ENCODE peak calls at places on chromosomes 7 and 10, in eight cellular contexts. O is GM23338, E is DND-41, T is endothelial cell of umbilical vein, U is neural progenitor cell, G is PC-3, C is hepatocyte, F is K562. B is an unnamed sample. For H4K20me1, the result is how much of the 10 kb centered on the place peaks cover.

GRCh38 chr10:78299861-78300453 is 266.3 kb downstream of the RPS24 start:
- DNase-seq in O (no peak), E (no peak), T (peak), U (no peak), G (no peak), C (no peak), F (no peak), B (no peak)

GRCh38 chr10:16756561-16757221 is 60.5 kb downstream of the RSU1 start:
- DNase-seq in O (no peak), E (no peak), T (no peak), U (no peak), G (no peak), C (no peak), F (no peak), B (peak)

GRCh38 chr7:146002431-146003078 is 114.0 kb upstream of the CNTNAP2 start:
- DNase-seq in O (no peak), E (no peak), T (no peak), U (no peak), G (peak), C (no peak), F (no peak), B (no peak)

GRCh38 chr7:130961128-130961601 is 227.2 kb upstream of the KLF14 start:
- DNase-seq in O (no peak), E (peak), T (no peak), U (no peak), G (no peak), C (no peak), F (no peak), B (peak)

GRCh38 chr7:6438427-6438826 is 9.3 kb downstream of the DAGLB start:
- DNase-seq in O (no peak), E (peak), T (peak), U (no peak), G (no peak), C (no peak), F (no peak), B (no peak)

GRCh38 chr7:107890493-107890961 is 456 bp upstream of the DLD start:
- DNase-seq in O (peak), E (no peak), T (no peak), U (no peak), G (peak), C (no peak), F (no peak), B (no peak)

GRCh38 chr10:72953687-72954086 is 919 bp downstream of the PLA2G12B start:
- DNase-seq in O (peak), E (no peak), T (no peak), U (peak), G (no peak), C (peak), F (no peak), B (no peak)

GRCh38 chr10:20040012-20040411 is 223.8 kb downstream of the PLXDC2 start:
- DNase-seq in O (no peak), E (no peak), T (no peak), U (no peak), G (no peak), C (peak), F (no peak), B (no peak)

GRCh38 chr10:99620713-99621453 is 644 bp upstream of the SLC25A28 start:
- DNase-seq in O (peak), E (peak), T (peak), U (peak), G (peak), C (peak), F (peak), B (peak)

GRCh38 chr10:31070691-31071090 is 39.0 kb upstream of the ZNF438 start:
- DNase-seq in O (no peak), E (peak), T (no peak), U (no peak), G (no peak), C (no peak), F (no peak), B (no peak)

GRCh38 chr7:47335557-47336177 is 246.2 kb downstream of the TNS3 start:
- DNase-seq in O (no peak), E (no peak), T (no peak), U (no peak), G (no peak), C (no peak), F (no peak), B (no peak)

GRCh38 chr7:127776776-127777390 is 124.9 kb downstream of the SND1 start:
- DNase-seq in O (no peak), E (no peak), T (no peak), U (no peak), G (no peak), C (no peak), F (no peak), B (peak)

GRCh38 chr10:49595713-49596492 is 14.2 kb upstream of the SLC18A3 start:
- DNase-seq in O (no peak), E (no peak), T (no peak), U (no peak), G (peak), C (no peak), F (no peak), B (no peak)

GRCh38 chr7:137462074-137462715 is 118.7 kb upstream of the PTN start:
- DNase-seq in O (no peak), E (no peak), T (peak), U (no peak), G (peak), C (no peak), F (no peak), B (peak)

GRCh38 chr7:22786290-22786932 is 36.2 kb downstream of the TOMM7 start:
- DNase-seq in O (no peak), E (no peak), T (no peak), U (peak), G (no peak), C (peak), F (no peak), B (no peak)

GRCh38 chr10:90306187-90306586 is 551.7 kb downstream of the HTR7 start:
- DNase-seq in O (no peak), E (no peak), T (peak), U (no peak), G (peak), C (no peak), F (no peak), B (peak)

GRCh38 chr7:32536585-32536984 is 41.3 kb downstream of the AVL9 start:
- DNase-seq in O (no peak), E (no peak), T (peak), U (no peak), G (peak), C (no peak), F (no peak), B (peak)

GRCh38 chr10:75765705-75766104 is 334.3 kb downstream of the LRMDA start:
- DNase-seq in O (no peak), E (no peak), T (no peak), U (peak), G (no peak), C (no peak), F (no peak), B (no peak)

GRCh38 chr7:22787936-22788335 is 34.7 kb downstream of the TOMM7 start:
- DNase-seq in O (no peak), E (no peak), T (no peak), U (no peak), G (no peak), C (no peak), F (no peak), B (no peak)

GRCh38 chr7:138773817-138774216 is 24.0 kb upstream of the TMEM213 start:
- DNase-seq in O (peak), E (no peak), T (no peak), U (peak), G (no peak), C (no peak), F (no peak), B (no peak)

GRCh38 chr10:75428434-75429158 is 2.8 kb upstream of the LRMDA start:
- DNase-seq in O (no peak), E (no peak), T (peak), U (no peak), G (peak), C (no peak), F (no peak), B (peak)

GRCh38 chr10:14396441-14397048 is 65.8 kb upstream of the FRMD4A start:
- DNase-seq in O (peak), E (no peak), T (no peak), U (no peak), G (peak), C (no peak), F (peak), B (peak)

GRCh38 chr7:111108526-111108925 is 17.6 kb downstream of the LRRN3 start:
- DNase-seq in O (no peak), E (no peak), T (no peak), U (no peak), G (peak), C (no peak), F (no peak), B (peak)

GRCh38 chr10:35306852-35307251 is 29.5 kb upstream of the CCNY start:
- DNase-seq in O (no peak), E (no peak), T (no peak), U (no peak), G (peak), C (peak), F (no peak), B (peak)

DNA sequence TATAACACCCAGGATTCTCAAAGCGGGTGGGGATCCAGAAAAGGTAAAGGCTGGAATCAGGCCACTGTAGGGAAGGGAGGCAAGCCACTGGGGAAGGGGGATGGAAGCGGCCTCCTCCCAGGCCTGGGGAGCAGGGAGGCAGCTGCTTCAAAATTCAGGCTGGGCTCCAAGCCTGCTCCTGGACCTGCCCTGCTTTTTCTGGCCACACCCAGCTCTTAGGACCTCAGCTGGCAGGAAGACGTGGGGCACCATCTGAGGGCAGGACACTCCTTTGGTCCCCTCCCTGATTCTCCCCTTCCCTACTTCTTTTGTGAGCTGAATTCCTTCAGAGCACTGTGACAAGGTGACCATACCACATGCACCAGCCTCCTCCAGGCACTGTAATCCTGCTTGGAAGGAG is 4.6 kb upstream of the LBX1 start:
- DNase-seq in O (peak), E (no peak), T (no peak), U (no peak), G (no peak), C (no peak), F (no peak), B (no peak)
- TF ChIP-seq EZH2 in O (peak), E (no peak), T (peak), U (no peak), G (no peak), C (no peak), F (no peak), B (no peak)

DNA sequence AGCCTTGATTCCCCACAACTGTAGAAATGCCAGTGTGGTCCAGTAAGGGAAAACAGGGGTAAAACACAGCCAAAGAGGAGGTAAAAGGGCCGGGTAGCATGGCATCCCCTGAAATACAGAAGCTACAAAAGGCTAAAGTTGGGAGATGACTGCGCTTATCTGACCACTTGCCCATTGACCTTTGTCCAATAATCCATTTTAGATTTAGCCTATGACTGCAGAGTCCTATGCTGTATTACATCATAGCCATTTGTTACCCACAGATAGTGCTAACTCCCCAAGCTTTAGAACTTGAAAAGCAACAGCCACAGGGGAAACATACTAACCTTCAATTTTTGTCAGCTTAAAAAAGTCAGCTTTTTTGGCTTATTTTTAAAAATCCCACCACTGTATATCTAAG is 26.2 kb downstream of the MTPN start:
- DNase-seq in O (no peak), E (no peak), T (no peak), U (no peak), G (no peak), C (no peak), F (no peak), B (no peak)
- H4K20me1 ChIP-seq in O (under half), E (under half), T (under half), U (under half), G (under half), C (under half), F (under half), B (under half)

GRCh38 chr7:139916717-139917395 is 87.8 kb downstream of the TBXAS1 start:
- DNase-seq in O (no peak), E (no peak), T (no peak), U (no peak), G (peak), C (no peak), F (no peak), B (no peak)
- H2AFZ ChIP-seq in O (no peak), E (no peak), T (no peak), U (no peak), G (peak), C (no peak), F (no peak), B (no peak)

GRCh38 chr7:151761256-151761655 is 115.7 kb downstream of the PRKAG2 start:
- DNase-seq in O (no peak), E (no peak), T (no peak), U (no peak), G (peak), C (no peak), F (peak), B (no peak)

GRCh38 chr7:151761957-151762356 is 115.0 kb downstream of the PRKAG2 start:
- DNase-seq in O (no peak), E (no peak), T (no peak), U (no peak), G (no peak), C (no peak), F (no peak), B (no peak)

GRCh38 chr7:151764056-151764920 is 112.6 kb downstream of the PRKAG2 start:
- DNase-seq in O (no peak), E (no peak), T (no peak), U (no peak), G (no peak), C (no peak), F (no peak), B (no peak)

GRCh38 chr7:151762501-151763245 is 114.2 kb downstream of the PRKAG2 start:
- DNase-seq in O (no peak), E (no peak), T (no peak), U (peak), G (no peak), C (no peak), F (no peak), B (no peak)

DNA sequence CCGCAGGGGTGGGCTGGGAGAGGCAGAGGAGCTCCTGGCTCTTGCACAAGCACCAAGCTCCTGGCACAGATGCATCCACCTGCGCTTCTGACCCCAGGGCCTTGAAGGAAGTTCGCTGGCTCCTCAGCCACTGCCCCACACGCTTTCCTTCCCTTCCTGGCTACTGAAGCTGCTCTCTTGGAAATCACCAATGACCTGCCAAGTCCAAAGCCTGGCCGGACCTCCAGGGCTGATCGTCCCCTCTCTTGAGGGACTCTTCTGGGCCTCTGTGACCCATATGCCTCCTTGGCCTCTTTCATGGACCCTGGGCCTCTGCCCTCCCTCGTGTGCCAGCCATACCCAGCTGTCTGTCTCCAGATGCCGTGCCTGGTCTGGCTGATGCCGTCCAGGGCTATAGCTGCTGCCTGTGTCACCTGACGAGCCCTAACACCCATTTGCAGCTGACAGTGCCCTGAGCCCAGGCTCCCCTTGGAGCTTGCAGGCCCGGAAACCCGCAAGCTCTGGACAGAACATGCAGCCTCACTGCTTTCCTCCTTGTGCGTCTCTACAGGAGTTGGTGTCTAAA is 113.4 kb downstream of the PRKAG2 start:
- DNase-seq in O (no peak), E (no peak), T (no peak), U (no peak), G (no peak), C (no peak), F (no peak), B (no peak)
- TF ChIP-seq EZH2 in O (no peak), E (no peak), T (no peak), U (no peak), G (no peak), C (no peak), F (no peak), B (no peak)

GRCh38 chr7:156128496-156128895 is 316.2 kb upstream of the SHH start:
- DNase-seq in O (no peak), E (no peak), T (no peak), U (no peak), G (no peak), C (no peak), F (no peak), B (no peak)

GRCh38 chr7:156125841-156126730 is 313.8 kb upstream of the SHH start:
- DNase-seq in O (no peak), E (no peak), T (no peak), U (no peak), G (no peak), C (no peak), F (no peak), B (no peak)

GRCh38 chr7:156129589-156129988 is 317.3 kb upstream of the SHH start:
- DNase-seq in O (no peak), E (no peak), T (no peak), U (no peak), G (no peak), C (peak), F (no peak), B (no peak)

GRCh38 chr7:156127166-156128134 is 315.2 kb upstream of the SHH start:
- DNase-seq in O (peak), E (no peak), T (no peak), U (no peak), G (no peak), C (no peak), F (no peak), B (no peak)

DNA sequence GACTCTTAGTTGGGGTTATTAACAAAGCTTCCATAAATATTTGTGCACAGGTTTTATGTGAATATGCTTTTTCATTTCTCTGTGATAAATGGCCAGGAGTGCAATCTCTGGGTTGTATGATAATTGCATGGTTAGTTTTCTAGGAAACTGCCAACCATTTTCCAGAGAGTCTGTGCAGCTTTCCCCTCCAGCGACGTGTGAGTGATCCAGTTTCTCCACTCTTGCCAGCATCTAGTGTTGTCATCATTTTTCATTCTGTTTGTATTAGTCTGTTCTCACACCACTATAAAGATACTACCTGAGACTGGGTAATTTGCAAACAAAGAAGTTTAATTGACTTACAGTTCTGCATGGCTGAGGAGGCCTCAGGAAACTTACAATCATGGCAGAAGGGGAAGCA is 319.6 kb upstream of the SHH start:
- DNase-seq in O (no peak), E (no peak), T (no peak), U (no peak), G (no peak), C (no peak), F (no peak), B (no peak)
- H4K20me1 ChIP-seq in O (under half), E (under half), T (under half), U (under half), G (under half), C (under half), F (under half), B (under half)

DNA sequence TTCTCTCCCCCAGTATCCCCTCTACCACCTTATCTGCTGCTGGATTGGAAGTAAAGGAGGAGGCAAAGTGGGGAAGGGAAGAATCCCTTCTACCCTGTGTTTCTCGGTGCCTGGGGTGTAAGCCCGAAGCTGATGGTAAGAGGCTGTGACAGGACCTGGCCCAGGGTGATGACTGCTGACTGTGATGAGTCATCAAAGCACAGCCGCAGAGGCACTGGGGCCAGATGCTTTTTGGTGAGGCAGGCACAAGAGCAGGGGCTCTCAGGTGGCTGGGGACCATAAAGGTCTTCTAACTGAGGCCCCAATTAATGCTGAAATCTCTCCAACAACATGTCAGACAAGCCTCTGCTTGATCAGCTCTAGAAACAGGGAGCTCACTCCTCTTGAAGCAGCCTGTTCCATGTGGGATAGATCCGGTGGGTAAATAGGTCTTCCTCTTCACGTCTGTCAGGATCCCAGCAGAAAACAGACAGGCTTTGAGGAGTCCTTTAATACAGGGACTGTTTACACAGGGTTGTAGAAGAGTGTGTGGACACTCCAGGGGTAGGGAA is 86.1 kb upstream of the PCBD1 start:
- DNase-seq in O (no peak), E (peak), T (no peak), U (no peak), G (peak), C (peak), F (peak), B (peak)
- H2AFZ ChIP-seq in O (no peak), E (no peak), T (no peak), U (no peak), G (peak), C (no peak), F (no peak), B (no peak)

B was measured in astrocyte.